ENCODE peak calls at places on chromosomes 4 and X, in seven cellular contexts. R is K562, G is lung, E is uterus, X is breast epithelium, M is cardiac muscle cell, C is fibroblast of lung. U is an unnamed sample.
A peak's percentile ranks its signal among the peaks of the same experiment; 100 is the strongest.

GRCh38 chr4:143654571-143654970 is 45.9 kb downstream of the FREM3 start:
- DNase-seq in R (no peak), G (no peak), E (no peak), X (no peak), M (no peak), C (no peak), U (no peak)

GRCh38 chr4:56129431-56129861 is 180.7 kb downstream of the CEP135 start:
- DNase-seq in R (peak; percentile 17), G (no peak), E (no peak), X (no peak), M (peak; percentile 80), C (peak; percentile 49), U (peak; percentile 64)

GRCh38 chr4:83664071-83664470 is 128.2 kb downstream of the GPAT3 start:
- DNase-seq in R (no peak), G (no peak), E (no peak), X (no peak), M (no peak), C (no peak), U (no peak)

GRCh38 chrX:75181721-75182120 is 25.6 kb upstream of the ABCB7 start:
- DNase-seq in R (no peak), G (no peak), E (no peak), X (no peak), M (no peak), C (peak; percentile 65), U (no peak)

GRCh38 chr4:148141536-148141935 is 300.7 kb downstream of the NR3C2 start:
- DNase-seq in R (no peak), G (no peak), E (no peak), X (no peak), M (no peak), C (no peak), U (peak; percentile 74)

GRCh38 chr4:148026022-148026421 is 294.1 kb downstream of the ARHGAP10 start:
- DNase-seq in R (no peak), G (no peak), E (no peak), X (no peak), M (peak; percentile 13), C (peak; percentile 97), U (no peak)

GRCh38 chr4:81217794-81218193 is 2.8 kb upstream of the PRKG2 start:
- DNase-seq in R (no peak), G (no peak), E (no peak), X (no peak), M (no peak), C (no peak), U (no peak)

GRCh38 chr4:121555315-121556107 is 141.3 kb downstream of the ANXA5 start:
- DNase-seq in R (no peak), G (no peak), E (no peak), X (no peak), M (peak; percentile 2), C (no peak), U (no peak)

GRCh38 chr4:167688660-167689142 is 403.6 kb upstream of the ANXA10 start:
- DNase-seq in R (no peak), G (no peak), E (no peak), X (no peak), M (no peak), C (no peak), U (no peak)

GRCh38 chr4:141731481-141731880 is 95.1 kb downstream of the IL15 start:
- DNase-seq in R (no peak), G (no peak), E (no peak), X (no peak), M (no peak), C (no peak), U (no peak)

GRCh38 chr4:8747467-8747841 is 124.2 kb downstream of the HMX1 start:
- DNase-seq in R (no peak), G (no peak), E (no peak), X (peak; percentile 7), M (no peak), C (no peak), U (no peak)

GRCh38 chr4:124202106-124202505 is 510.4 kb downstream of the ANKRD50 start:
- DNase-seq in R (no peak), G (no peak), E (peak; percentile 57), X (no peak), M (peak; percentile 78), C (peak; percentile 41), U (no peak)

GRCh38 chr4:80069837-80070788 is 2.9 kb downstream of the ANTXR2 start:
- DNase-seq in R (no peak), G (no peak), E (no peak), X (no peak), M (peak; percentile 36), C (peak; percentile 65), U (no peak)

GRCh38 chr4:183255487-183255886 is 64.6 kb downstream of the CLDN22 start:
- DNase-seq in R (no peak), G (no peak), E (no peak), X (no peak), M (no peak), C (no peak), U (no peak)

GRCh38 chr4:121728798-121729226 is 32.0 kb upstream of the ANXA5 start:
- DNase-seq in R (no peak), G (no peak), E (no peak), X (no peak), M (peak; percentile 57), C (peak; percentile 92), U (no peak)

GRCh38 chrX:101386542-101386885 is 523 bp upstream of the BTK start:
- DNase-seq in R (no peak), G (no peak), E (no peak), X (no peak), M (no peak), C (no peak), U (no peak)

GRCh38 chr4:13907255-13907751 is 279.8 kb upstream of the BOD1L1 start:
- DNase-seq in R (no peak), G (no peak), E (no peak), X (no peak), M (peak; percentile 91), C (peak; percentile 99), U (no peak)

GRCh38 chr4:2313366-2313765 is 51.5 kb upstream of the MXD4 start:
- DNase-seq in R (no peak), G (no peak), E (no peak), X (no peak), M (no peak), C (no peak), U (no peak)

GRCh38 chr4:179872751-179873150 is 2370.5 kb upstream of the TENM3 start:
- DNase-seq in R (no peak), G (no peak), E (no peak), X (no peak), M (no peak), C (no peak), U (no peak)

GRCh38 chrX:32868524-32868895 is 342.8 kb downstream of the DMD start:
- DNase-seq in R (no peak), G (no peak), E (no peak), X (no peak), M (no peak), C (no peak), U (no peak)

GRCh38 chr4:126850286-126850685 is 782.5 kb upstream of the INTU start:
- DNase-seq in R (peak; percentile 78), G (no peak), E (no peak), X (no peak), M (peak; percentile 83), C (peak; percentile 99), U (no peak)

GRCh38 chrX:153689654-153690465 is 2.1 kb downstream of the SLC6A8 start:
- DNase-seq in R (peak; percentile 69), G (no peak), E (no peak), X (no peak), M (no peak), C (peak; percentile 34), U (peak; percentile 69)

GRCh38 chr4:79295076-79295475 is 30.8 kb downstream of the NAA11 start:
- DNase-seq in R (no peak), G (no peak), E (no peak), X (no peak), M (no peak), C (no peak), U (no peak)

GRCh38 chr4:78945638-78946179 is 6.5 kb upstream of the PAQR3 start:
- DNase-seq in R (no peak), G (no peak), E (no peak), X (no peak), M (no peak), C (peak; percentile 50), U (no peak)

GRCh38 chr4:145619639-145619996 is 433 bp downstream of the MMAA start:
- DNase-seq in R (no peak), G (peak; percentile 59), E (peak; percentile 36), X (peak; percentile 52), M (peak; percentile 53), C (peak; percentile 62), U (no peak)

GRCh38 chrX:116031331-116031730 is 139.2 kb upstream of the AGTR2 start:
- DNase-seq in R (no peak), G (no peak), E (no peak), X (no peak), M (no peak), C (no peak), U (no peak)

GRCh38 chr4:49044270-49044669 is 58.2 kb downstream of the CWH43 start:
- DNase-seq in R (no peak), G (no peak), E (no peak), X (no peak), M (no peak), C (no peak), U (no peak)

GRCh38 chr4:1215347-1216075 is 33.4 kb downstream of the CTBP1 start:
- DNase-seq in R (no peak), G (no peak), E (peak; percentile 72), X (no peak), M (no peak), C (no peak), U (no peak)
- H3K27ac ChIP-seq in R (no peak overlapping the region), G (no peak overlapping the region), E (peak overlapping the region; percentile 88), X (peak overlapping the region; percentile 20), M (no peak overlapping the region), C (no peak overlapping the region), U (no peak overlapping the region)

GRCh38 chrX:16719334-16720084 is at the start of gene SYAP1:
- DNase-seq in R (peak; percentile 83), G (peak; percentile 98), E (peak; percentile 99), X (peak; percentile 93), M (peak; percentile 97), C (peak; percentile 97), U (peak; percentile 98)
- H3K4me3 ChIP-seq in R (peak within 1 kb of the TSS; percentile 82), G (peak within 1 kb of the TSS; percentile 83), E (peak within 1 kb of the TSS; percentile 70), X (peak within 1 kb of the TSS; percentile 71), M (peak within 1 kb of the TSS; percentile 70), C (peak within 1 kb of the TSS; percentile 67), U (peak within 1 kb of the TSS; percentile 90)

GRCh38 chr4:37595875-37596402 is 90.2 kb downstream of the RELL1 start:
- DNase-seq in R (no peak), G (no peak), E (no peak), X (no peak), M (no peak), C (no peak), U (no peak)
- TF ChIP-seq CTCF in R (no peak), G (no peak), E (no peak), X (no peak), M (no peak), C (no peak), U (no peak)

GRCh38 chrX:124260845-124261244 is 71.6 kb upstream of the TEX13D start:
- DNase-seq in R (no peak), G (no peak), E (no peak), X (no peak), M (no peak), C (no peak), U (no peak)

GRCh38 chrX:124256209-124256608 is 76.3 kb upstream of the TEX13D start:
- DNase-seq in R (no peak), G (no peak), E (no peak), X (no peak), M (peak; percentile 16), C (peak; percentile 74), U (no peak)

GRCh38 chrX:124257924-124258706 is 74.3 kb upstream of the TEX13D start:
- DNase-seq in R (no peak), G (no peak), E (no peak), X (no peak), M (no peak), C (no peak), U (no peak)

GRCh38 chrX:124256981-124257380 is 75.5 kb upstream of the TEX13D start:
- DNase-seq in R (no peak), G (no peak), E (no peak), X (no peak), M (no peak), C (no peak), U (no peak)
- H3K27ac ChIP-seq in R (no peak overlapping the region), G (no peak overlapping the region), E (no peak overlapping the region), X (no peak overlapping the region), M (no peak overlapping the region), C (no peak overlapping the region), U (no peak overlapping the region)

U was measured in WERI-Rb-1.